ENCODE peak calls at places on chromosomes 3 and 15, in ten cellular contexts. Q is ovary; X is fibroblast of lung; W is A549; K is adrenal gland; O is GM12864; L is lower lobe of right lung; D is NB4; A is ascending aorta; I is effector memory CD4-positive, alpha-beta T cell. J is an unnamed sample.

GRCh38 chr15:69830425-69830824 is 267.3 kb downstream of the TLE3 start:
- DNase-seq in O (no peak), A (no peak), W (no peak), I (no peak), K (no peak), D (no peak), X (no peak), L (no peak), Q (no peak), J (no peak)

GRCh38 chr3:31550452-31551251 is 17.9 kb downstream of the STT3B start:
- DNase-seq in W (peak; percentile 34), I (no peak), K (no peak), A (no peak), O (no peak), X (peak; percentile 40), D (peak; percentile 43), L (no peak), Q (no peak), J (no peak)

GRCh38 chr15:59292393-59292792 is 80.3 kb downstream of the MYO1E start:
- DNase-seq in Q (no peak), I (no peak), K (no peak), D (no peak), A (no peak), L (no peak), X (no peak), O (no peak), W (no peak), J (no peak)

GRCh38 chr15:64921711-64922110 is 10.0 kb downstream of the ANKDD1A start:
- DNase-seq in A (no peak), K (no peak), O (no peak), L (no peak), W (no peak), I (no peak), D (no peak), Q (no peak), X (no peak), J (no peak)

GRCh38 chr3:159187706-159188105 is 385.9 kb downstream of the MFSD1 start:
- DNase-seq in I (no peak), X (no peak), Q (no peak), D (no peak), W (no peak), L (no peak), A (no peak), O (no peak), K (no peak), J (no peak)

GRCh38 chr3:198113219-198114053 is 153.4 kb downstream of the LMLN start:
- DNase-seq in O (no peak), I (no peak), A (no peak), K (no peak), W (no peak), D (peak; percentile 36), X (peak; percentile 5), L (peak; percentile 63), Q (no peak), J (no peak)

GRCh38 chr15:23686466-23687142 is 501 bp downstream of the NDN start:
- DNase-seq in A (no peak), D (no peak), X (peak; percentile 11), I (no peak), Q (no peak), L (no peak), K (no peak), O (no peak), W (no peak), J (no peak)

GRCh38 chr15:68712886-68713285 is 107.8 kb downstream of the ANP32A start:
- DNase-seq in K (no peak), X (no peak), L (no peak), A (no peak), W (no peak), D (no peak), I (no peak), O (no peak), Q (no peak), J (no peak)

GRCh38 chr15:40957581-40958051 is 4.3 kb downstream of the CHAC1 start:
- DNase-seq in A (peak; percentile 61), W (no peak), X (no peak), L (no peak), I (no peak), D (no peak), K (no peak), O (no peak), Q (no peak), J (no peak)

GRCh38 chr3:128201158-128201755 is 48.0 kb downstream of the EEFSEC start:
- DNase-seq in A (no peak), X (no peak), O (no peak), Q (no peak), W (no peak), K (no peak), I (no peak), L (no peak), D (no peak), J (no peak)

GRCh38 chr3:189394599-189395121 is 222.9 kb downstream of the TPRG1 start:
- DNase-seq in D (no peak), A (no peak), K (no peak), X (no peak), W (no peak), Q (no peak), I (no peak), L (no peak), O (peak; percentile 57), J (no peak)

GRCh38 chr15:47812436-47813109 is 95.3 kb downstream of the SEMA6D start:
- DNase-seq in W (peak; percentile 2), O (peak; percentile 59), K (no peak), Q (no peak), X (peak; percentile 18), A (no peak), D (no peak), I (no peak), L (no peak), J (no peak)

GRCh38 chr3:169246158-169246557 is 417.4 kb downstream of the MECOM start:
- DNase-seq in Q (no peak), X (no peak), O (no peak), D (no peak), I (no peak), A (no peak), L (no peak), W (no peak), K (no peak), J (peak; percentile 37)

GRCh38 chr3:113079532-113079931 is 88.7 kb downstream of the GTPBP8 start:
- DNase-seq in X (no peak), Q (no peak), D (no peak), I (no peak), A (no peak), O (peak; percentile 36), W (no peak), L (no peak), K (no peak), J (no peak)

GRCh38 chr3:14352002-14352627 is 50.3 kb upstream of the SLC6A6 start:
- DNase-seq in A (no peak), K (no peak), L (no peak), O (peak; percentile 49), W (peak; percentile 57), Q (no peak), X (peak; percentile 15), I (no peak), D (peak; percentile 70), J (peak; percentile 29)

GRCh38 chr15:90031231-90031791 is 30.2 kb downstream of the ZNF710 start:
- DNase-seq in A (no peak), I (no peak), O (peak; percentile 89), D (peak; percentile 99), X (peak; percentile 11), K (peak; percentile 62), Q (no peak), W (no peak), L (no peak), J (no peak)

GRCh38 chr3:7764091-7764490 is 737.5 kb upstream of the LMCD1 start:
- DNase-seq in I (no peak), X (no peak), A (no peak), W (no peak), D (no peak), O (no peak), L (no peak), K (no peak), Q (no peak), J (no peak)

GRCh38 chr15:76335129-76335850 is 1.3 kb upstream of the ISL2 start:
- DNase-seq in O (no peak), W (no peak), A (no peak), K (no peak), D (no peak), I (no peak), Q (no peak), L (no peak), X (peak; percentile 26), J (no peak)
- H3K4me3 ChIP-seq in O (peak overlapping the region; percentile 72), W (peak overlapping the region; percentile 54), A (no peak overlapping the region), K (no peak overlapping the region), D (peak overlapping the region; percentile 74), I (peak overlapping the region; percentile 26), Q (no peak overlapping the region), L (peak overlapping the region; percentile 40), X (peak overlapping the region; percentile 75), J (peak overlapping the region; percentile 86)

GRCh38 chr3:74845086-74845485 is 230.6 kb upstream of the CNTN3 start:
- DNase-seq in D (no peak), I (no peak), L (no peak), W (no peak), K (no peak), X (no peak), A (no peak), Q (no peak), O (no peak), J (no peak)

GRCh38 chr3:74844428-74844827 is 230.0 kb upstream of the CNTN3 start:
- DNase-seq in A (no peak), K (no peak), Q (no peak), L (no peak), O (no peak), X (no peak), D (no peak), I (no peak), W (no peak), J (no peak)

GRCh38 chr3:74839591-74839990 is 225.1 kb upstream of the CNTN3 start:
- DNase-seq in O (no peak), A (no peak), W (no peak), K (no peak), Q (no peak), X (no peak), D (no peak), L (no peak), I (no peak), J (no peak)
- H3K4me3 ChIP-seq in O (no peak overlapping the region), A (no peak overlapping the region), W (no peak overlapping the region), K (no peak overlapping the region), Q (no peak overlapping the region), X (no peak overlapping the region), D (no peak overlapping the region), L (no peak overlapping the region), I (no peak overlapping the region), J (no peak overlapping the region)

DNA sequence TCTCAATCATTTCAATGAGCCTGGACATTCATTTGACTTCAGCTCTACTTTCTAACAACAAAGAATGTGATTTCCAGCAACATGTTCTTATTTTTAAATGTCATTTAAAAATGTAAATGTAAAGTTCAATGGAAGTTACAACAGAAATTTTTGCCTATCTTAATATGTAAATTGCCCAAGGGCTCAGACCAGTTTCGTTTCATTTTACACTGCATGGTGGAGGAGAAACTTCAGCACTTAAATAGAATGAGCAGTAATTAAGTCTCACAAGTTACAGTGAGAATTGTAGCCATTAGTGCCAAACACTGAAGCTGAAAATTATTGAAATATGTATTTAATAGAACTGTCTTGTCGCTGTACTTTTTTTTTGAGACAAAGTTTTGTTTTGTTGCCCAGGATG is 8.2 kb upstream of the CCDC54 start:
- DNase-seq in K (no peak), A (no peak), O (no peak), X (no peak), Q (no peak), D (no peak), L (no peak), W (no peak), I (no peak), J (no peak)
- H3K4me3 ChIP-seq in K (no peak overlapping the region), A (no peak overlapping the region), O (no peak overlapping the region), X (no peak overlapping the region), Q (no peak overlapping the region), D (no peak overlapping the region), L (no peak overlapping the region), W (no peak overlapping the region), I (no peak overlapping the region), J (no peak overlapping the region)

GRCh38 chr15:79437275-79438000 is 5.3 kb downstream of the MINAR1 start:
- DNase-seq in W (no peak), I (no peak), K (no peak), Q (no peak), X (no peak), D (no peak), L (no peak), O (no peak), A (no peak), J (no peak)
- H3K4me3 ChIP-seq in W (no peak overlapping the region), I (no peak overlapping the region), K (no peak overlapping the region), Q (no peak overlapping the region), X (no peak overlapping the region), D (no peak overlapping the region), L (no peak overlapping the region), O (no peak overlapping the region), A (no peak overlapping the region), J (no peak overlapping the region)

J was measured in Jurkat, Clone E6-1.